ENCODE peak calls at places on chromosomes 6 and 20, in five cellular contexts. One of them, this sample, is unnamed.

GRCh38 chr20:50067018-50067417 is 45.9 kb downstream of the UBE2V1 start:
- DNase-seq in upper lobe of left lung: no peak
- DNase-seq in esophagus muscularis mucosa: no peak
- DNase-seq in stomach: no peak
- DNase-seq in GM23338: no peak
- DNase-seq in this sample: no peak

GRCh38 chr6:44524491-44525227 is 137.2 kb downstream of the CDC5L start:
- DNase-seq in upper lobe of left lung: peak; percentile 12
- DNase-seq in esophagus muscularis mucosa: peak; percentile 37
- DNase-seq in stomach: no peak
- DNase-seq in GM23338: no peak
- DNase-seq in this sample: no peak

GRCh38 chr6:106182455-106182854 is 96.3 kb downstream of the PRDM1 start:
- DNase-seq in upper lobe of left lung: no peak
- DNase-seq in esophagus muscularis mucosa: no peak
- DNase-seq in stomach: no peak
- DNase-seq in GM23338: no peak
- DNase-seq in this sample: no peak

GRCh38 chr6:131212024-131212423 is 76.8 kb downstream of the AKAP7 start:
- DNase-seq in upper lobe of left lung: no peak
- DNase-seq in esophagus muscularis mucosa: no peak
- DNase-seq in stomach: no peak
- DNase-seq in GM23338: no peak
- DNase-seq in this sample: no peak

GRCh38 chr6:89410231-89411018 is 1.6 kb downstream of the RRAGD start:
- DNase-seq in upper lobe of left lung: no peak
- DNase-seq in esophagus muscularis mucosa: peak; percentile 31
- DNase-seq in stomach: no peak
- DNase-seq in GM23338: peak; percentile 85
- DNase-seq in this sample: no peak

GRCh38 chr20:20446613-20447012 is 78.7 kb downstream of the INSM1 start:
- DNase-seq in upper lobe of left lung: no peak
- DNase-seq in esophagus muscularis mucosa: no peak
- DNase-seq in stomach: no peak
- DNase-seq in GM23338: no peak
- DNase-seq in this sample: no peak

GRCh38 chr20:51457281-51457932 is 85.1 kb downstream of the NFATC2 start:
- DNase-seq in upper lobe of left lung: peak; percentile 78
- DNase-seq in esophagus muscularis mucosa: no peak
- DNase-seq in stomach: no peak
- DNase-seq in GM23338: no peak
- DNase-seq in this sample: no peak

GRCh38 chr6:148885920-148886845 is 139.4 kb downstream of the UST start:
- DNase-seq in upper lobe of left lung: no peak
- DNase-seq in esophagus muscularis mucosa: peak; percentile 68
- DNase-seq in stomach: no peak
- DNase-seq in GM23338: peak; percentile 31
- DNase-seq in this sample: no peak

GRCh38 chr6:17589402-17590116 is 10.5 kb upstream of the FAM8A1 start:
- DNase-seq in upper lobe of left lung: no peak
- DNase-seq in esophagus muscularis mucosa: no peak
- DNase-seq in stomach: no peak
- DNase-seq in GM23338: peak; percentile 50
- DNase-seq in this sample: no peak

GRCh38 chr6:43276180-43277082 is 21.6 kb upstream of the SLC22A7 start:
- DNase-seq in upper lobe of left lung: peak; percentile 84
- DNase-seq in esophagus muscularis mucosa: no peak
- DNase-seq in stomach: no peak
- DNase-seq in GM23338: peak; percentile 64
- DNase-seq in this sample: no peak

GRCh38 chr6:106476326-106477105 is 116.0 kb downstream of the CRYBG1 start:
- DNase-seq in upper lobe of left lung: no peak
- DNase-seq in esophagus muscularis mucosa: no peak
- DNase-seq in stomach: no peak
- DNase-seq in GM23338: no peak
- DNase-seq in this sample: no peak

GRCh38 chr6:165468361-165468760 is 159.0 kb upstream of the C6orf118 start:
- DNase-seq in upper lobe of left lung: no peak
- DNase-seq in esophagus muscularis mucosa: no peak
- DNase-seq in stomach: no peak
- DNase-seq in GM23338: no peak
- DNase-seq in this sample: no peak

GRCh38 chr6:45423901-45424627 is 46.3 kb upstream of the SUPT3H start:
- DNase-seq in upper lobe of left lung: peak; percentile 89
- DNase-seq in esophagus muscularis mucosa: no peak
- DNase-seq in stomach: peak; percentile 36
- DNase-seq in GM23338: peak; percentile 64
- DNase-seq in this sample: no peak

GRCh38 chr6:152267967-152268845 is 369.0 kb downstream of the SYNE1 start:
- DNase-seq in upper lobe of left lung: no peak
- DNase-seq in esophagus muscularis mucosa: no peak
- DNase-seq in stomach: no peak
- DNase-seq in GM23338: peak; percentile 74
- DNase-seq in this sample: no peak

GRCh38 chr20:46021361-46022359 is 7.4 kb upstream of the SLC12A5 start:
- DNase-seq in upper lobe of left lung: peak; percentile 88
- DNase-seq in esophagus muscularis mucosa: no peak
- DNase-seq in stomach: peak; percentile 39
- DNase-seq in GM23338: peak; percentile 97
- DNase-seq in this sample: no peak

GRCh38 chr20:46022411-46023147 is 6.4 kb upstream of the SLC12A5 start:
- DNase-seq in upper lobe of left lung: peak; percentile 92
- DNase-seq in esophagus muscularis mucosa: no peak
- DNase-seq in stomach: peak; percentile 65
- DNase-seq in GM23338: peak; percentile 85
- DNase-seq in this sample: no peak

GRCh38 chr20:46023999-46024398 is 5.0 kb upstream of the SLC12A5 start:
- DNase-seq in upper lobe of left lung: no peak
- DNase-seq in esophagus muscularis mucosa: no peak
- DNase-seq in stomach: no peak
- DNase-seq in GM23338: no peak
- DNase-seq in this sample: no peak

GRCh38 chr20:46025376-46025783 is 3.6 kb upstream of the SLC12A5 start:
- DNase-seq in upper lobe of left lung: no peak
- DNase-seq in esophagus muscularis mucosa: no peak
- DNase-seq in stomach: no peak
- DNase-seq in GM23338: no peak
- DNase-seq in this sample: no peak

DNA sequence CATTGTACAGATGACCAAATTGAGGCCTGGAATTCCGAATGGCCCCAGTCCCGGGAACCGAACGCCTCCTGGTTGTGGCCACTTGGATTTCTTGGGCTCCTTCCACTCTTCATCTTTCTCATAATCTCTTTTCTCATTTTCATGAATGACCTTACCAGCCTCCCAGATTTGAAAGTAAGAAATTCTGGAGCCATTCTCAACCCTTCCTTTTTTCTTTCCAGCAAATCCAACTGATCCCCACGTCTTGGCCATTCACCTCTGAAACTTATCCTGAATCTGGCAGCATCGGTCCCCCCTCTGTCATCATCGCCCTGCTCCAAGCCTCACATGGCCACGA is 5.9 kb upstream of the SLC12A5 start:
- DNase-seq in upper lobe of left lung: no peak
- DNase-seq in esophagus muscularis mucosa: no peak
- DNase-seq in stomach: no peak
- DNase-seq in GM23338: no peak
- DNase-seq in this sample: no peak
- TF ChIP-seq CTCF in upper lobe of left lung: no peak
- TF ChIP-seq CTCF in esophagus muscularis mucosa: no peak
- TF ChIP-seq CTCF in stomach: no peak
- TF ChIP-seq CTCF in GM23338: no peak
- TF ChIP-seq CTCF in this sample: no peak

GRCh38 chr6:56766806-56767178 is 124.1 kb upstream of the DST start:
- DNase-seq in upper lobe of left lung: no peak
- DNase-seq in esophagus muscularis mucosa: no peak
- DNase-seq in stomach: no peak
- DNase-seq in GM23338: no peak
- DNase-seq in this sample: no peak
- TF ChIP-seq POLR2AphosphoS5 in upper lobe of left lung: no peak
- TF ChIP-seq POLR2AphosphoS5 in esophagus muscularis mucosa: no peak
- TF ChIP-seq POLR2AphosphoS5 in stomach: no peak
- TF ChIP-seq POLR2AphosphoS5 in GM23338: no peak
- TF ChIP-seq POLR2AphosphoS5 in this sample: no peak

GRCh38 chr6:110999634-111000270 is 17.9 kb downstream of the RPF2 start:
- DNase-seq in upper lobe of left lung: no peak
- DNase-seq in esophagus muscularis mucosa: no peak
- DNase-seq in stomach: no peak
- DNase-seq in GM23338: peak; percentile 16
- DNase-seq in this sample: no peak
- H3K27ac ChIP-seq in upper lobe of left lung: no peak overlapping the region
- H3K27ac ChIP-seq in esophagus muscularis mucosa: no peak overlapping the region
- H3K27ac ChIP-seq in stomach: no peak overlapping the region
- H3K27ac ChIP-seq in GM23338: no peak overlapping the region
- H3K27ac ChIP-seq in this sample: no peak overlapping the region

GRCh38 chr20:44287272-44288097 is 23.5 kb downstream of the FITM2 start:
- DNase-seq in upper lobe of left lung: no peak
- DNase-seq in esophagus muscularis mucosa: no peak
- DNase-seq in stomach: no peak
- DNase-seq in GM23338: no peak
- DNase-seq in this sample: no peak

GRCh38 chr20:44291754-44292153 is 19.2 kb downstream of the FITM2 start:
- DNase-seq in upper lobe of left lung: no peak
- DNase-seq in esophagus muscularis mucosa: no peak
- DNase-seq in stomach: no peak
- DNase-seq in GM23338: peak; percentile 22
- DNase-seq in this sample: no peak

GRCh38 chr20:44284032-44284431 is 27.0 kb downstream of the FITM2 start:
- DNase-seq in upper lobe of left lung: no peak
- DNase-seq in esophagus muscularis mucosa: no peak
- DNase-seq in stomach: no peak
- DNase-seq in GM23338: no peak
- DNase-seq in this sample: no peak

GRCh38 chr20:44288252-44288651 is 22.8 kb downstream of the FITM2 start:
- DNase-seq in upper lobe of left lung: no peak
- DNase-seq in esophagus muscularis mucosa: no peak
- DNase-seq in stomach: no peak
- DNase-seq in GM23338: peak; percentile 49
- DNase-seq in this sample: no peak
- TF ChIP-seq CTCF in upper lobe of left lung: no peak
- TF ChIP-seq CTCF in esophagus muscularis mucosa: no peak
- TF ChIP-seq CTCF in stomach: no peak
- TF ChIP-seq CTCF in GM23338: peak; percentile 19
- TF ChIP-seq CTCF in this sample: no peak

This sample was measured in suprapubic skin.